ENCODE peak calls at places on chromosomes 5 and 9, in six cellular contexts. One of them, this sample, is unnamed.
A peak's percentile ranks its signal among the peaks of the same experiment; 100 is the strongest.

GRCh38 chr5:157390179-157390923 is 69.7 kb upstream of the NIPAL4 start:
- DNase-seq in PC-3: peak; percentile 100
- DNase-seq in adrenal gland: peak; percentile 24
- DNase-seq in body of pancreas: no peak
- DNase-seq in astrocyte: peak; percentile 96
- DNase-seq in upper lobe of right lung: peak; percentile 67
- DNase-seq in this sample: no peak

GRCh38 chr9:97293207-97293721 is 14.2 kb upstream of the CCDC180 start:
- DNase-seq in PC-3: peak; percentile 49
- DNase-seq in adrenal gland: peak; percentile 75
- DNase-seq in body of pancreas: peak; percentile 25
- DNase-seq in astrocyte: peak; percentile 17
- DNase-seq in upper lobe of right lung: no peak
- DNase-seq in this sample: no peak

GRCh38 chr9:85522459-85523092 is 219.2 kb downstream of the AGTPBP1 start:
- DNase-seq in PC-3: no peak
- DNase-seq in adrenal gland: peak; percentile 31
- DNase-seq in body of pancreas: peak; percentile 29
- DNase-seq in astrocyte: peak; percentile 38
- DNase-seq in upper lobe of right lung: peak; percentile 76
- DNase-seq in this sample: no peak

GRCh38 chr5:14258840-14259239 is 115.7 kb downstream of the TRIO start:
- DNase-seq in PC-3: no peak
- DNase-seq in adrenal gland: no peak
- DNase-seq in body of pancreas: no peak
- DNase-seq in astrocyte: no peak
- DNase-seq in upper lobe of right lung: no peak
- DNase-seq in this sample: no peak

GRCh38 chr9:126423022-126423708 is 96.5 kb downstream of the MVB12B start:
- DNase-seq in PC-3: no peak
- DNase-seq in adrenal gland: no peak
- DNase-seq in body of pancreas: no peak
- DNase-seq in astrocyte: no peak
- DNase-seq in upper lobe of right lung: no peak
- DNase-seq in this sample: no peak

GRCh38 chr9:113795811-113796392 is 80.2 kb upstream of the ZNF618 start:
- DNase-seq in PC-3: no peak
- DNase-seq in adrenal gland: no peak
- DNase-seq in body of pancreas: no peak
- DNase-seq in astrocyte: no peak
- DNase-seq in upper lobe of right lung: no peak
- DNase-seq in this sample: no peak

GRCh38 chr9:29214702-29215248 is 1641.5 kb upstream of the C9orf72 start:
- DNase-seq in PC-3: no peak
- DNase-seq in adrenal gland: no peak
- DNase-seq in body of pancreas: no peak
- DNase-seq in astrocyte: no peak
- DNase-seq in upper lobe of right lung: no peak
- DNase-seq in this sample: no peak

GRCh38 chr9:137314561-137315560 is 12.8 kb upstream of the NRARP start:
- DNase-seq in PC-3: no peak
- DNase-seq in adrenal gland: peak; percentile 21
- DNase-seq in body of pancreas: peak; percentile 30
- DNase-seq in astrocyte: no peak
- DNase-seq in upper lobe of right lung: peak; percentile 64
- DNase-seq in this sample: peak; percentile 26

GRCh38 chr9:14910178-14910805 is at the start of gene FREM1:
- DNase-seq in PC-3: no peak
- DNase-seq in adrenal gland: no peak
- DNase-seq in body of pancreas: peak; percentile 54
- DNase-seq in astrocyte: no peak
- DNase-seq in upper lobe of right lung: peak; percentile 66
- DNase-seq in this sample: peak; percentile 23

GRCh38 chr9:128310461-128310860 is 11.8 kb downstream of the TRUB2 start:
- DNase-seq in PC-3: no peak
- DNase-seq in adrenal gland: no peak
- DNase-seq in body of pancreas: no peak
- DNase-seq in astrocyte: no peak
- DNase-seq in upper lobe of right lung: no peak
- DNase-seq in this sample: no peak

GRCh38 chr5:45411971-45412612 is 284.1 kb downstream of the HCN1 start:
- DNase-seq in PC-3: peak; percentile 32
- DNase-seq in adrenal gland: no peak
- DNase-seq in body of pancreas: no peak
- DNase-seq in astrocyte: peak; percentile 21
- DNase-seq in upper lobe of right lung: no peak
- DNase-seq in this sample: no peak

GRCh38 chr9:121156263-121156731 is 45.4 kb downstream of the RAB14 start:
- DNase-seq in PC-3: peak; percentile 65
- DNase-seq in adrenal gland: no peak
- DNase-seq in body of pancreas: no peak
- DNase-seq in astrocyte: peak; percentile 88
- DNase-seq in upper lobe of right lung: no peak
- DNase-seq in this sample: no peak

GRCh38 chr9:37693265-37693664 is 42.5 kb downstream of the FRMPD1 start:
- DNase-seq in PC-3: no peak
- DNase-seq in adrenal gland: no peak
- DNase-seq in body of pancreas: peak; percentile 62
- DNase-seq in astrocyte: no peak
- DNase-seq in upper lobe of right lung: no peak
- DNase-seq in this sample: no peak

GRCh38 chr9:121567142-121568100 is 67.8 kb upstream of the GGTA1 start:
- DNase-seq in PC-3: no peak
- DNase-seq in adrenal gland: no peak
- DNase-seq in body of pancreas: no peak
- DNase-seq in astrocyte: no peak
- DNase-seq in upper lobe of right lung: no peak
- DNase-seq in this sample: peak; percentile 41

GRCh38 chr9:78325846-78326350 is 29.0 kb downstream of the PSAT1 start:
- DNase-seq in PC-3: no peak
- DNase-seq in adrenal gland: no peak
- DNase-seq in body of pancreas: no peak
- DNase-seq in astrocyte: no peak
- DNase-seq in upper lobe of right lung: no peak
- DNase-seq in this sample: no peak

GRCh38 chr5:154446183-154447073 is 631 bp downstream of the SAP30L start:
- DNase-seq in PC-3: peak; percentile 43
- DNase-seq in adrenal gland: peak; percentile 49
- DNase-seq in body of pancreas: peak; percentile 53
- DNase-seq in astrocyte: peak; percentile 59
- DNase-seq in upper lobe of right lung: peak; percentile 78
- DNase-seq in this sample: peak; percentile 67

GRCh38 chr9:133881671-133882381 is 110.3 kb downstream of the VAV2 start:
- DNase-seq in PC-3: no peak
- DNase-seq in adrenal gland: peak; percentile 63
- DNase-seq in body of pancreas: peak; percentile 78
- DNase-seq in astrocyte: peak; percentile 6
- DNase-seq in upper lobe of right lung: no peak
- DNase-seq in this sample: no peak

GRCh38 chr5:76790632-76791290 is 28.1 kb upstream of the F2RL1 start:
- DNase-seq in PC-3: peak; percentile 93
- DNase-seq in adrenal gland: peak; percentile 34
- DNase-seq in body of pancreas: no peak
- DNase-seq in astrocyte: peak; percentile 100
- DNase-seq in upper lobe of right lung: no peak
- DNase-seq in this sample: peak; percentile 20

GRCh38 chr9:103617046-103617445 is 477.1 kb upstream of the SMC2 start:
- DNase-seq in PC-3: no peak
- DNase-seq in adrenal gland: no peak
- DNase-seq in body of pancreas: no peak
- DNase-seq in astrocyte: no peak
- DNase-seq in upper lobe of right lung: no peak
- DNase-seq in this sample: no peak

GRCh38 chr9:655875-656274 is 185.6 kb upstream of the DMRT1 start:
- DNase-seq in PC-3: no peak
- DNase-seq in adrenal gland: peak; percentile 42
- DNase-seq in body of pancreas: peak; percentile 94
- DNase-seq in astrocyte: no peak
- DNase-seq in upper lobe of right lung: peak; percentile 71
- DNase-seq in this sample: peak; percentile 47

GRCh38 chr9:93416530-93417235 is 34.8 kb upstream of the FAM120A start:
- DNase-seq in PC-3: no peak
- DNase-seq in adrenal gland: no peak
- DNase-seq in body of pancreas: no peak
- DNase-seq in astrocyte: no peak
- DNase-seq in upper lobe of right lung: no peak
- DNase-seq in this sample: no peak

GRCh38 chr9:3331801-3332200 is 194.0 kb downstream of the RFX3 start:
- DNase-seq in PC-3: peak; percentile 45
- DNase-seq in adrenal gland: no peak
- DNase-seq in body of pancreas: peak; percentile 33
- DNase-seq in astrocyte: no peak
- DNase-seq in upper lobe of right lung: no peak
- DNase-seq in this sample: no peak

GRCh38 chr9:136328011-136328621 is 777 bp downstream of the GPSM1 start:
- DNase-seq in PC-3: peak; percentile 57
- DNase-seq in adrenal gland: peak; percentile 49
- DNase-seq in body of pancreas: peak; percentile 61
- DNase-seq in astrocyte: no peak
- DNase-seq in upper lobe of right lung: no peak
- DNase-seq in this sample: peak; percentile 72

GRCh38 chr9:109039539-109039938 is 26.2 kb upstream of the CTNNAL1 start:
- DNase-seq in PC-3: no peak
- DNase-seq in adrenal gland: no peak
- DNase-seq in body of pancreas: no peak
- DNase-seq in astrocyte: no peak
- DNase-seq in upper lobe of right lung: no peak
- DNase-seq in this sample: no peak

GRCh38 chr9:109033941-109034700 is 20.8 kb upstream of the CTNNAL1 start:
- DNase-seq in PC-3: peak; percentile 66
- DNase-seq in adrenal gland: no peak
- DNase-seq in body of pancreas: no peak
- DNase-seq in astrocyte: peak; percentile 19
- DNase-seq in upper lobe of right lung: no peak
- DNase-seq in this sample: no peak

GRCh38 chr9:109035684-109036423 is 22.6 kb upstream of the CTNNAL1 start:
- DNase-seq in PC-3: peak; percentile 86
- DNase-seq in adrenal gland: peak; percentile 72
- DNase-seq in body of pancreas: peak; percentile 65
- DNase-seq in astrocyte: peak; percentile 92
- DNase-seq in upper lobe of right lung: no peak
- DNase-seq in this sample: peak; percentile 85

GRCh38 chr9:109037946-109038345 is 24.6 kb upstream of the CTNNAL1 start:
- DNase-seq in PC-3: peak; percentile 67
- DNase-seq in adrenal gland: no peak
- DNase-seq in body of pancreas: no peak
- DNase-seq in astrocyte: no peak
- DNase-seq in upper lobe of right lung: no peak
- DNase-seq in this sample: no peak

DNA sequence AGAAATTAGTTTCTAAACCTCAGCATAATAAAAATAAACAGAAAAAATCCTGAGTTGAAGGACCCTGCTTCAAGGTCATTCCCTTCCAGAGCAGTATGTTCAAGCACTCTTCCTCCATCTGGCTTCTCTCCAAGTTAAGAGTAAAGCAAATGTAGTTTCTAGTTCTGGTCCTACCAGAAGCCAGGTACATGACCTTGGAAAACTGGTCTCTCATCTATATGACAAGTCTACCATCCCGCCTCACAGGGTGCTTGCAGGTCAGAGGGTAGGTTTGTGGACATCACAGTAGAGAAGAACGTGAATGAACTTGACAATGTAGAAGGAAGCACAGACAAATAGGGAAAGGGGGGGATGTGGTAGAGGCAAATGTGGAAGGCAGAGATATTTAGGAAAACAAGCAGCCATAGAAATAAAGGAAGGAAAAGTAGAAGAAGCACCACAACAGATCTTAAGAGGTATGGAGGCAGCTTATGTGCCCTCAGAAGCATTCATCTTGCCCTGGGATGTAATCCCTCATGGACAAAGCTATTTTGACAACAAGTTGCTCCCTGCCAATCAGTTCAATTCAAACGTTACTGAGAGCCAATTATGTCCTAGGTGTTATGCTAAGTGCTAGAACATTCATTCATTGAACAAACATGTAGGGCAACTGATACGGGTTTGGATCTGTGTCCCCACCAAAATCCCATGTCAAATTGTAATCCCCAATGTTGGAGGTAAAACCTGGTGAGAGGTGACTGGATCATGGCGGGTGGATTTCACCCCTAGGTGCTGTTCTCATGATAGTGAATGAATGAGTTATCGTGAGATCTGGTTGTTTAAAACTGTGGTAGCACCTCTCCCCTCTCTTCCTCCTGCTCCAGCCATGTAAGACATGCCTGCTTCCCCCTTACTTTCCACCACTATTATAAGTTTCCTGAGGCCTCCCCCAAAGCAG is 23.7 kb upstream of the CTNNAL1 start:
- DNase-seq in PC-3: no peak
- DNase-seq in adrenal gland: no peak
- DNase-seq in body of pancreas: no peak
- DNase-seq in astrocyte: peak; percentile 12
- DNase-seq in upper lobe of right lung: no peak
- DNase-seq in this sample: no peak
- H3K36me3 ChIP-seq in PC-3: peaks cover 7% of the 10 kb centered on the region
- H3K36me3 ChIP-seq in adrenal gland: no peaks in the 10 kb centered on the region
- H3K36me3 ChIP-seq in body of pancreas: no peaks in the 10 kb centered on the region
- H3K36me3 ChIP-seq in astrocyte: no peaks in the 10 kb centered on the region
- H3K36me3 ChIP-seq in upper lobe of right lung: peaks cover 41% of the 10 kb centered on the region
- H3K36me3 ChIP-seq in this sample: no peaks in the 10 kb centered on the region

GRCh38 chr9:110446171-110446570 is 108.5 kb upstream of the TXNDC8 start:
- DNase-seq in PC-3: no peak
- DNase-seq in adrenal gland: no peak
- DNase-seq in body of pancreas: no peak
- DNase-seq in astrocyte: no peak
- DNase-seq in upper lobe of right lung: no peak
- DNase-seq in this sample: no peak
- H3K36me3 ChIP-seq in PC-3: no peaks in the 10 kb centered on the region
- H3K36me3 ChIP-seq in adrenal gland: no peaks in the 10 kb centered on the region
- H3K36me3 ChIP-seq in body of pancreas: no peaks in the 10 kb centered on the region
- H3K36me3 ChIP-seq in astrocyte: no peaks in the 10 kb centered on the region
- H3K36me3 ChIP-seq in upper lobe of right lung: peaks cover 9% of the 10 kb centered on the region
- H3K36me3 ChIP-seq in this sample: no peaks in the 10 kb centered on the region

GRCh38 chr9:101417389-101417788 is 18.2 kb downstream of the ALDOB start:
- DNase-seq in PC-3: no peak
- DNase-seq in adrenal gland: no peak
- DNase-seq in body of pancreas: no peak
- DNase-seq in astrocyte: no peak
- DNase-seq in upper lobe of right lung: no peak
- DNase-seq in this sample: no peak
- H3K36me3 ChIP-seq in PC-3: no peaks in the 10 kb centered on the region
- H3K36me3 ChIP-seq in adrenal gland: no peaks in the 10 kb centered on the region
- H3K36me3 ChIP-seq in body of pancreas: no peaks in the 10 kb centered on the region
- H3K36me3 ChIP-seq in astrocyte: no peaks in the 10 kb centered on the region
- H3K36me3 ChIP-seq in upper lobe of right lung: no peaks in the 10 kb centered on the region
- H3K36me3 ChIP-seq in this sample: no peaks in the 10 kb centered on the region

DNA sequence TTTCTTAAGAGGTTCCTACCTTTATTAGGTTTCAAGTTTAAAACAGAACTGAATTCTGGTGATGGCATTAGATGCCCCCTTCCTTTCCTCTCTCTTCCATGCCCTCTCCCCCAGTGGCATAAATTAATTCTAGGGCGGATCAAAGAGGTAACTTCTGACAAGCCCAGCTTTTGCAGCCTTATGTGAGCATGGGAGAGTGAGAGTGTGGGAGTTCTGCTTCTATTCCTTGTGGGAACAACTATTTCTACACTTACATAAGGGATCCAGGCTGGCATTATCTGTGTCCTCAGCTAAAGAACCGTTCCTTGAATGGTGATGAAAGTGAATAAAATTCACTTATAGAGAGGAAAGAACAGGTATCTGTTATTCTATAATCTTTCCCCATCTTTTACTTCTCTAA is 437.6 kb downstream of the KIF4B start:
- DNase-seq in PC-3: no peak
- DNase-seq in adrenal gland: no peak
- DNase-seq in body of pancreas: no peak
- DNase-seq in astrocyte: no peak
- DNase-seq in upper lobe of right lung: no peak
- DNase-seq in this sample: no peak
- H3K36me3 ChIP-seq in PC-3: no peaks in the 10 kb centered on the region
- H3K36me3 ChIP-seq in adrenal gland: no peaks in the 10 kb centered on the region
- H3K36me3 ChIP-seq in body of pancreas: no peaks in the 10 kb centered on the region
- H3K36me3 ChIP-seq in astrocyte: no peaks in the 10 kb centered on the region
- H3K36me3 ChIP-seq in upper lobe of right lung: no peaks in the 10 kb centered on the region
- H3K36me3 ChIP-seq in this sample: no peaks in the 10 kb centered on the region

This sample was measured in ovary.